ENCODE peak calls at places on chromosomes 6 and 20, in four cellular contexts. One of them, this sample, is unnamed. For H3K36me3, the result is how much of the 10 kb centered on the place peaks cover.

GRCh38 chr20:33443006-33443511 is 504 bp downstream of the SNTA1 start:
- DNase-seq in neural progenitor cell: no peak
- DNase-seq in lung: no peak
- DNase-seq in heart right ventricle: peak
- DNase-seq in this sample: peak

GRCh38 chr6:80338201-80338836 is 231.8 kb downstream of the BCKDHB start:
- DNase-seq in neural progenitor cell: peak
- DNase-seq in lung: peak
- DNase-seq in heart right ventricle: peak
- DNase-seq in this sample: peak

GRCh38 chr20:51219544-51219943 is 196.6 kb upstream of the KCNG1 start:
- DNase-seq in neural progenitor cell: no peak
- DNase-seq in lung: no peak
- DNase-seq in heart right ventricle: no peak
- DNase-seq in this sample: no peak

GRCh38 chr6:35757461-35758123 is 18.8 kb upstream of the CLPSL2 start:
- DNase-seq in neural progenitor cell: peak
- DNase-seq in lung: no peak
- DNase-seq in heart right ventricle: no peak
- DNase-seq in this sample: peak

GRCh38 chr6:39182604-39183003 is 46.7 kb downstream of the KCNK5 start:
- DNase-seq in neural progenitor cell: no peak
- DNase-seq in lung: no peak
- DNase-seq in heart right ventricle: no peak
- DNase-seq in this sample: no peak

GRCh38 chr6:34462561-34462971 is 3.3 kb upstream of the PACSIN1 start:
- DNase-seq in neural progenitor cell: peak
- DNase-seq in lung: no peak
- DNase-seq in heart right ventricle: peak
- DNase-seq in this sample: peak

GRCh38 chr6:110646951-110647910 is 168.0 kb downstream of the CDK19 start:
- DNase-seq in neural progenitor cell: peak
- DNase-seq in lung: no peak
- DNase-seq in heart right ventricle: no peak
- DNase-seq in this sample: no peak

GRCh38 chr6:106870069-106870468 is 104.5 kb downstream of the CD24 start:
- DNase-seq in neural progenitor cell: no peak
- DNase-seq in lung: peak
- DNase-seq in heart right ventricle: no peak
- DNase-seq in this sample: no peak

GRCh38 chr6:88870728-88871330 is 92.6 kb downstream of the RNGTT start:
- DNase-seq in neural progenitor cell: peak
- DNase-seq in lung: no peak
- DNase-seq in heart right ventricle: no peak
- DNase-seq in this sample: peak

GRCh38 chr6:73675466-73676098 is 20.4 kb upstream of the CD109 start:
- DNase-seq in neural progenitor cell: peak
- DNase-seq in lung: peak
- DNase-seq in heart right ventricle: peak
- DNase-seq in this sample: peak

GRCh38 chr6:156618600-156619205 is 158.5 kb upstream of the ARID1B start:
- DNase-seq in neural progenitor cell: peak
- DNase-seq in lung: peak
- DNase-seq in heart right ventricle: no peak
- DNase-seq in this sample: peak

GRCh38 chr20:22575087-22575721 is 9.2 kb downstream of the FOXA2 start:
- DNase-seq in neural progenitor cell: peak
- DNase-seq in lung: no peak
- DNase-seq in heart right ventricle: no peak
- DNase-seq in this sample: no peak

GRCh38 chr20:17530716-17531536 is at the start of gene BFSP1:
- DNase-seq in neural progenitor cell: peak
- DNase-seq in lung: peak
- DNase-seq in heart right ventricle: peak
- DNase-seq in this sample: peak

GRCh38 chr20:33602826-33603590 is 59.1 kb upstream of the C20orf144 start:
- DNase-seq in neural progenitor cell: no peak
- DNase-seq in lung: no peak
- DNase-seq in heart right ventricle: no peak
- DNase-seq in this sample: no peak

GRCh38 chr20:53069121-53069520 is 97.0 kb downstream of the TSHZ2 start:
- DNase-seq in neural progenitor cell: no peak
- DNase-seq in lung: no peak
- DNase-seq in heart right ventricle: no peak
- DNase-seq in this sample: no peak

GRCh38 chr6:146550911-146551310 is 7.3 kb downstream of the RAB32 start:
- DNase-seq in neural progenitor cell: no peak
- DNase-seq in lung: no peak
- DNase-seq in heart right ventricle: no peak
- DNase-seq in this sample: no peak

GRCh38 chr20:38723982-38724602 is at the start of gene SLC32A1:
- DNase-seq in neural progenitor cell: peak
- DNase-seq in lung: no peak
- DNase-seq in heart right ventricle: no peak
- DNase-seq in this sample: no peak

GRCh38 chr20:11852189-11852588 is 65.5 kb upstream of the BTBD3 start:
- DNase-seq in neural progenitor cell: no peak
- DNase-seq in lung: no peak
- DNase-seq in heart right ventricle: no peak
- DNase-seq in this sample: no peak

GRCh38 chr20:32052090-32052791 is at the start of gene HCK:
- DNase-seq in neural progenitor cell: peak
- DNase-seq in lung: peak
- DNase-seq in heart right ventricle: peak
- DNase-seq in this sample: peak

GRCh38 chr6:68087399-68088133 is 547.5 kb upstream of the ADGRB3 start:
- DNase-seq in neural progenitor cell: no peak
- DNase-seq in lung: no peak
- DNase-seq in heart right ventricle: no peak
- DNase-seq in this sample: no peak

GRCh38 chr20:3080939-3081388 is 3.6 kb downstream of the AVP start:
- DNase-seq in neural progenitor cell: no peak
- DNase-seq in lung: no peak
- DNase-seq in heart right ventricle: peak
- DNase-seq in this sample: no peak

GRCh38 chr6:71012871-71013456 is 56.1 kb upstream of the B3GAT2 start:
- DNase-seq in neural progenitor cell: peak
- DNase-seq in lung: no peak
- DNase-seq in heart right ventricle: no peak
- DNase-seq in this sample: peak

GRCh38 chr6:3733321-3733925 is 18.1 kb downstream of the PXDC1 start:
- DNase-seq in neural progenitor cell: no peak
- DNase-seq in lung: no peak
- DNase-seq in heart right ventricle: no peak
- DNase-seq in this sample: no peak
- H3K36me3 ChIP-seq in neural progenitor cell: under half
- H3K36me3 ChIP-seq in lung: under half
- H3K36me3 ChIP-seq in heart right ventricle: under half
- H3K36me3 ChIP-seq in this sample: under half

GRCh38 chr20:41059236-41059635 is 30.6 kb downstream of the TOP1 start:
- DNase-seq in neural progenitor cell: no peak
- DNase-seq in lung: no peak
- DNase-seq in heart right ventricle: no peak
- DNase-seq in this sample: no peak
- H3K36me3 ChIP-seq in neural progenitor cell: under half
- H3K36me3 ChIP-seq in lung: under half
- H3K36me3 ChIP-seq in heart right ventricle: under half
- H3K36me3 ChIP-seq in this sample: under half

GRCh38 chr6:144878577-144878976 is 593.4 kb downstream of the UTRN start:
- DNase-seq in neural progenitor cell: no peak
- DNase-seq in lung: no peak
- DNase-seq in heart right ventricle: no peak
- DNase-seq in this sample: no peak

GRCh38 chr6:144873653-144874378 is 588.7 kb downstream of the UTRN start:
- DNase-seq in neural progenitor cell: no peak
- DNase-seq in lung: no peak
- DNase-seq in heart right ventricle: no peak
- DNase-seq in this sample: no peak

GRCh38 chr6:144879436-144879835 is 594.3 kb downstream of the UTRN start:
- DNase-seq in neural progenitor cell: no peak
- DNase-seq in lung: no peak
- DNase-seq in heart right ventricle: no peak
- DNase-seq in this sample: no peak

GRCh38 chr6:144877118-144877517 is 592.0 kb downstream of the UTRN start:
- DNase-seq in neural progenitor cell: no peak
- DNase-seq in lung: no peak
- DNase-seq in heart right ventricle: no peak
- DNase-seq in this sample: no peak

DNA sequence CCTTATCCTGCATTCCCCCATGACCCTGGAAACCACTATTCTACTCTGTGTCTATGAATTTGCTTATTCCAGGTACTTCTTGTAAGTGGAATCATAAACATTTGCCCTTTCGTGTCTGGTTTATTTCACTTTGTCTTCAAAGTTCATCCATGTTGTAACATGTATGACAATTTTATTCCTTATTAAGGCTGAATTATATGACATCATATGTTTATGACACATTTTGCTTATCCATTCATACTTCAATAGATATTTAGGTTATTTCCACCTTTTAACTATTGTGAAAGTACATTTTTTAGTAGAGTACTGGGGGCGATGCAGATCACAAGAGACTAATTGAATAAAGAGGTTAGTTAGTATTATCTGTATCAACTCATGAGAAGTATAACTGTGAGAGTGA is 591.6 kb downstream of the UTRN start:
- DNase-seq in neural progenitor cell: no peak
- DNase-seq in lung: no peak
- DNase-seq in heart right ventricle: no peak
- DNase-seq in this sample: no peak
- H3K36me3 ChIP-seq in neural progenitor cell: under half
- H3K36me3 ChIP-seq in lung: under half
- H3K36me3 ChIP-seq in heart right ventricle: under half
- H3K36me3 ChIP-seq in this sample: under half

GRCh38 chr20:5595744-5596143 is 154.5 kb upstream of the SHLD1 start:
- DNase-seq in neural progenitor cell: no peak
- DNase-seq in lung: no peak
- DNase-seq in heart right ventricle: no peak
- DNase-seq in this sample: no peak
- H3K36me3 ChIP-seq in neural progenitor cell: under half
- H3K36me3 ChIP-seq in lung: under half
- H3K36me3 ChIP-seq in heart right ventricle: under half
- H3K36me3 ChIP-seq in this sample: half or more

DNA sequence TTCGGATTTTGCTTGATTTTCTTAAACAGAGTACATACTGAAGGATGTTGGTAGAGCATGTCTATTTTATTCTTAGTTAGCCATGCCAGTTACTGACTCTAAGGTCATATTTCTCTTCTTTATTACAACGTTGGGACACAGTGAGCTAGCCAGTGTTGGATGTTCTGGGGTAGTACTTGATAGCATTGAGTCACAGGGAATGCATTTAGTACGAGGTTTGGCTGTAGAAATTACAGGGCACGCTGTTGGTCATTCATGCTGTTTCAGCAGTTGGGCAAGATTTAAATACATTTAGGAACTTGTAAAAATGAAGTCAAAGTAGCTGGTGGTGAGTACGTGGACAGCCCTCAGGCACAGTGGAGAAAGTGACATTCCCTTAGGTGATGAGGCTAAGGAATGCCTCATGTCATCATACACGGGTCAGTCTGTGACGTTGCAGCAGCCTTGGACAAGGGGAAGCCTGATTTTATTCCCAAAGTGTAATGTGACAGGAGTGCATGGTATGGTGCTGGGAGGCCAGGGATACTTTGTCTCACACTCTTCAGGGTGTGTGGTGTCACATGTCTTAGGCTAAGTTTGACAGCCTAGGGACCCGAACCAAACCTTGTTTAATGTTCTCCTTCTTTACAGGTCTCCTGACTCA is 57.7 kb upstream of the SLC22A1 start:
- DNase-seq in neural progenitor cell: no peak
- DNase-seq in lung: no peak
- DNase-seq in heart right ventricle: no peak
- DNase-seq in this sample: no peak
- H3K36me3 ChIP-seq in neural progenitor cell: under half
- H3K36me3 ChIP-seq in lung: under half
- H3K36me3 ChIP-seq in heart right ventricle: under half
- H3K36me3 ChIP-seq in this sample: under half

GRCh38 chr20:59839372-59839771 is 94.1 kb downstream of the SYCP2 start:
- DNase-seq in neural progenitor cell: no peak
- DNase-seq in lung: no peak
- DNase-seq in heart right ventricle: no peak
- DNase-seq in this sample: no peak
- H3K36me3 ChIP-seq in neural progenitor cell: under half
- H3K36me3 ChIP-seq in lung: under half
- H3K36me3 ChIP-seq in heart right ventricle: under half
- H3K36me3 ChIP-seq in this sample: under half

DNA sequence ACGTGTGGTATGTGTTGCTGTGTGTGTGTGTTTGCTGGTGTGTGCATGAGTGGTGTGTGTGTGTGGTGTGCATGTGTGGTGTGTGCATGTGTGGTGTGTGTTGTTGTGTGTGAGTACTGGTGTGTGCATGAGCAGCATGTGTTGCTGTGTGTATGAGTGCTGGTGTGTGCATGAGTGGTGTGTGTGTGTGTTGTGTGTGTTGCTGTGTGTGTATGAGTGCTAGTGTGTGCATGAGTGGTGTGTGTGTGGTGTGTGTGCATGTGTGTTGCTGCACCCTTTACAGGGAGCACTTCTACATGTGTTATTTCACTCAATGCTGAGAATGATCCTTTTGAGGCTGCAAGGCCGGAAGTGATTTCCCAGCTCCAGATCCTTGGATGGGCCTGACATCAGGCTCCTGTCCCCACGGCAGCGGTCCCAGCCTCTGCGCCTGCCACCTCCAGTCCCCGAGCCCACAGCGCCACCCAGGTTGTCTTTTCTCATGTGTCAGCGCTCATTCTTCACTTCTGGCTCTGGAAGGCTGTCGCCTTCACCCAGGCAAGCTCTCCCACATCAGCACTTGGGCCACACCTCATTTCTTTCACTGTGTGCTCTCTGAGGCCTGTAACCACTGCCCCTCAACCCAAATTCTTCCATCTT is 2.6 kb downstream of the NPEPL1 start:
- DNase-seq in neural progenitor cell: peak
- DNase-seq in lung: no peak
- DNase-seq in heart right ventricle: no peak
- DNase-seq in this sample: no peak
- H3K36me3 ChIP-seq in neural progenitor cell: under half
- H3K36me3 ChIP-seq in lung: under half
- H3K36me3 ChIP-seq in heart right ventricle: under half
- H3K36me3 ChIP-seq in this sample: under half

GRCh38 chr6:66369407-66369806 is 662.4 kb upstream of the EYS start:
- DNase-seq in neural progenitor cell: no peak
- DNase-seq in lung: no peak
- DNase-seq in heart right ventricle: no peak
- DNase-seq in this sample: no peak
- H3K36me3 ChIP-seq in neural progenitor cell: under half
- H3K36me3 ChIP-seq in lung: under half
- H3K36me3 ChIP-seq in heart right ventricle: under half
- H3K36me3 ChIP-seq in this sample: under half